ENCODE peak calls at places on chromosomes 3 and 15, in six cellular contexts. I is H1, K is SK-N-SH, C is sigmoid colon, O is transverse colon, X is K562. V is an unnamed sample.

GRCh38 chr3:136898954-136899353 is 36.9 kb downstream of the NCK1 start:
- DNase-seq in I (no peak), K (no peak), C (no peak), O (no peak), X (no peak), V (no peak)

GRCh38 chr3:50516048-50516871 is 12.8 kb upstream of the CACNA2D2 start:
- DNase-seq in I (peak; percentile 46), K (peak; percentile 88), C (no peak), O (peak; percentile 22), X (peak; percentile 57), V (no peak)

GRCh38 chr3:158570999-158571702 is at the start of gene MLF1:
- DNase-seq in I (peak; percentile 86), K (peak; percentile 98), C (peak; percentile 99), O (peak; percentile 96), X (peak; percentile 99), V (peak; percentile 81)

GRCh38 chr15:76024021-76024768 is 12.0 kb upstream of the NRG4 start:
- DNase-seq in I (no peak), K (no peak), C (no peak), O (no peak), X (no peak), V (no peak)

GRCh38 chr3:108123326-108123725 is 32.5 kb upstream of the CD47 start:
- DNase-seq in I (no peak), K (no peak), C (no peak), O (no peak), X (no peak), V (no peak)

GRCh38 chr3:30578479-30578878 is 27.9 kb upstream of the TGFBR2 start:
- DNase-seq in I (no peak), K (no peak), C (peak; percentile 77), O (peak; percentile 50), X (no peak), V (no peak)

GRCh38 chr3:167723025-167723512 is 11.6 kb downstream of the PDCD10 start:
- DNase-seq in I (no peak), K (no peak), C (no peak), O (no peak), X (no peak), V (no peak)

GRCh38 chr3:128710816-128711433 is 15.1 kb upstream of the RAB7A start:
- DNase-seq in I (no peak), K (no peak), C (no peak), O (no peak), X (no peak), V (no peak)

GRCh38 chr15:41568350-41569017 is 9.5 kb downstream of the TYRO3 start:
- DNase-seq in I (peak; percentile 84), K (no peak), C (no peak), O (no peak), X (peak; percentile 62), V (no peak)

GRCh38 chr15:96392380-96393208 is 62.1 kb downstream of the NR2F2 start:
- DNase-seq in I (no peak), K (no peak), C (no peak), O (no peak), X (peak; percentile 54), V (no peak)

GRCh38 chr3:10548997-10549396 is 43.6 kb upstream of the ATP2B2 start:
- DNase-seq in I (no peak), K (no peak), C (peak; percentile 7), O (no peak), X (no peak), V (no peak)

GRCh38 chr15:39267685-39268084 is 313.2 kb upstream of the THBS1 start:
- DNase-seq in I (no peak), K (no peak), C (no peak), O (no peak), X (no peak), V (no peak)

GRCh38 chr15:93488157-93488803 is 399.3 kb upstream of the RGMA start:
- DNase-seq in I (no peak), K (peak; percentile 76), C (no peak), O (no peak), X (no peak), V (no peak)

GRCh38 chr3:146124141-146124801 is 36.7 kb downstream of the PLOD2 start:
- DNase-seq in I (no peak), K (no peak), C (no peak), O (no peak), X (no peak), V (no peak)

GRCh38 chr3:97687734-97688133 is 76.8 kb upstream of the ARL6 start:
- DNase-seq in I (peak; percentile 62), K (no peak), C (no peak), O (no peak), X (no peak), V (no peak)

GRCh38 chr3:37995652-37996641 is 5.4 kb downstream of the VILL start:
- DNase-seq in I (no peak), K (no peak), C (peak; percentile 58), O (no peak), X (no peak), V (no peak)

GRCh38 chr3:134859341-134859740 is 64.3 kb downstream of the EPHB1 start:
- DNase-seq in I (no peak), K (no peak), C (no peak), O (no peak), X (no peak), V (no peak)

GRCh38 chr3:31180274-31180673 is 285.8 kb upstream of the GADL1 start:
- DNase-seq in I (no peak), K (no peak), C (no peak), O (no peak), X (no peak), V (no peak)

GRCh38 chr15:48397841-48398240 is 66.6 kb downstream of the DUT start:
- DNase-seq in I (no peak), K (no peak), C (no peak), O (no peak), X (no peak), V (no peak)

GRCh38 chr3:172627057-172627809 is 83.6 kb downstream of the NCEH1 start:
- DNase-seq in I (no peak), K (no peak), C (no peak), O (no peak), X (no peak), V (no peak)

GRCh38 chr3:126056681-126057546 is 27.0 kb downstream of the SLC41A3 start:
- DNase-seq in I (no peak), K (peak; percentile 3), C (no peak), O (no peak), X (peak; percentile 27), V (no peak)

GRCh38 chr3:17151598-17152373 is 267.0 kb downstream of the PLCL2 start:
- DNase-seq in I (no peak), K (no peak), C (no peak), O (peak; percentile 44), X (no peak), V (no peak)

GRCh38 chr15:70474682-70475438 is 288.5 kb downstream of the UACA start:
- DNase-seq in I (no peak), K (no peak), C (peak; percentile 83), O (no peak), X (no peak), V (peak; percentile 85)
- H3K27ac ChIP-seq in I (no peak overlapping the region), K (peak overlapping the region; percentile 86), C (peak overlapping the region; percentile 61), O (peak overlapping the region; percentile 67), X (no peak overlapping the region), V (peak overlapping the region; percentile 99)

DNA sequence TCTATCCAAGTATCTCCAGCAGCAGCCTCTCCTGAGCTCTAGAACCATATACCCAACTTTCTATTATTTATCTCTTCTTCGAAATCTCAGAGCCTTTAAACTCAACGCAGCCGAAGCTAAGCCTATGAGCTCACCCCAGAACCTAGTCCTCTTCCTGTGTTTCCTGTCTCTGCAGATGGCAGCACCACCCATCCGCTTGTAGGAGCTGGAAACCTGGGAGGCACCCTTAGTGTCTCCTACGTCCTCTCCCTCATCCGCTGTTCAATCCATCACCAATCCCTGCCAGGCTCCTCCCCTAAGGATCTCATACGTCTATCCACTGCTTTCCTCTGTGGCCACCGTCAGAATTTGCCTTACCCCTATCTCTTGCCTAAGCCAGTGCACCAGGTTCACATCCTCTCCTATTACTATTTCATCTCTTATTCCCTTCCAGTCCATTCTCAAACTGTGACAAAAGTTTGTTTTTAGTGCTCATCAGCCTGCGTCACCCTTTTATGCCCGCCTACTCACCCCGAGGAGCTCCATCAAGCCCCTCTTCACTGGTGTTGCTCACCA is 9.6 kb downstream of the VGLL4 start:
- DNase-seq in I (no peak), K (no peak), C (no peak), O (no peak), X (no peak), V (no peak)
- TF ChIP-seq POLR2AphosphoS5 in I (no peak), K (no peak), C (no peak), O (no peak), X (no peak), V (no peak)

GRCh38 chr3:25495726-25496125 is 67.7 kb downstream of the RARB start:
- DNase-seq in I (no peak), K (no peak), C (no peak), O (no peak), X (no peak), V (no peak)

GRCh38 chr3:25495304-25495703 is 67.2 kb downstream of the RARB start:
- DNase-seq in I (no peak), K (peak; percentile 54), C (no peak), O (no peak), X (no peak), V (no peak)

GRCh38 chr3:25493786-25494185 is 65.7 kb downstream of the RARB start:
- DNase-seq in I (no peak), K (no peak), C (no peak), O (no peak), X (no peak), V (no peak)

GRCh38 chr3:25489858-25490591 is 62.0 kb downstream of the RARB start:
- DNase-seq in I (no peak), K (no peak), C (no peak), O (no peak), X (no peak), V (no peak)

GRCh38 chr3:25493246-25493645 is 65.2 kb downstream of the RARB start:
- DNase-seq in I (no peak), K (no peak), C (no peak), O (no peak), X (no peak), V (no peak)
- H3K9me3 ChIP-seq in I (peaks cover 4% of the 10 kb centered on the region), K (no peaks in the 10 kb centered on the region), C (peaks cover 14% of the 10 kb centered on the region), O (peaks cover 15% of the 10 kb centered on the region), X (no peaks in the 10 kb centered on the region), V (no peaks in the 10 kb centered on the region)

GRCh38 chr3:141603473-141604035 is 116.7 kb downstream of the RASA2 start:
- DNase-seq in I (no peak), K (no peak), C (no peak), O (no peak), X (no peak), V (no peak)
- H3K27ac ChIP-seq in I (no peak overlapping the region), K (no peak overlapping the region), C (peak overlapping the region; percentile 87), O (peak overlapping the region; percentile 58), X (no peak overlapping the region), V (no peak overlapping the region)

GRCh38 chr3:8443829-8444791 is 57.5 kb upstream of the LMCD1 start:
- DNase-seq in I (peak; percentile 23), K (peak; percentile 76), C (peak; percentile 86), O (peak; percentile 88), X (no peak), V (peak; percentile 93)
- TF ChIP-seq POLR2AphosphoS5 in I (no peak), K (peak; percentile 53), C (peak; percentile 56), O (peak; percentile 77), X (no peak), V (peak; percentile 63)

GRCh38 chr15:100276519-100276918 is 65.3 kb downstream of the ADAMTS17 start:
- DNase-seq in I (no peak), K (peak; percentile 64), C (no peak), O (no peak), X (no peak), V (no peak)
- H3K9me3 ChIP-seq in I (no peaks in the 10 kb centered on the region), K (no peaks in the 10 kb centered on the region), C (no peaks in the 10 kb centered on the region), O (peaks cover 11% of the 10 kb centered on the region), X (peaks cover 4% of the 10 kb centered on the region), V (no peaks in the 10 kb centered on the region)

V was measured in Panc1.